ENCODE peak calls at places on chromosomes 3 and 15, in ten cellular contexts. K is PC-9, P is suprapubic skin, D is heart left ventricle, E is body of pancreas, S is SK-N-SH, L is uterus, T is tibial nerve, O is psoas muscle, H is ovary. G is an unnamed sample.

GRCh38 chr3:50473768-50474167 is 29.7 kb downstream of the CACNA2D2 start:
- DNase-seq in H (no peak), L (no peak), S (no peak), D (no peak), K (no peak), O (peak; percentile 60), E (no peak), P (no peak), T (no peak), G (no peak)

GRCh38 chr3:25527796-25528195 is 99.7 kb downstream of the RARB start:
- DNase-seq in L (no peak), K (no peak), H (no peak), P (no peak), D (no peak), S (no peak), O (no peak), E (no peak), T (no peak), G (no peak)

GRCh38 chr15:75729304-75730069 is 16.8 kb upstream of the CSPG4 start:
- DNase-seq in H (peak; percentile 31), P (no peak), D (peak; percentile 46), E (no peak), O (no peak), S (no peak), L (no peak), K (no peak), T (no peak), G (peak; percentile 29)

GRCh38 chr3:45313743-45314403 is 74.5 kb upstream of the LARS2 start:
- DNase-seq in O (no peak), H (no peak), L (no peak), S (no peak), K (no peak), P (no peak), E (no peak), T (no peak), D (no peak), G (no peak)

GRCh38 chr3:72068621-72069020 is 283.7 kb upstream of the PROK2 start:
- DNase-seq in D (no peak), O (no peak), E (no peak), K (no peak), L (no peak), H (no peak), T (no peak), S (no peak), P (no peak), G (no peak)

GRCh38 chr3:53163459-53164387 is 2.7 kb downstream of the PRKCD start:
- DNase-seq in S (no peak), H (no peak), K (no peak), O (no peak), E (no peak), D (no peak), L (no peak), T (no peak), P (no peak), G (no peak)

GRCh38 chr3:29520764-29521163 is 239.9 kb downstream of the RBMS3 start:
- DNase-seq in P (no peak), T (no peak), H (no peak), L (no peak), K (no peak), D (no peak), O (no peak), S (no peak), E (no peak), G (no peak)

GRCh38 chr15:27492021-27492621 is 521.1 kb downstream of the GABRG3 start:
- DNase-seq in E (no peak), K (no peak), P (no peak), D (no peak), H (no peak), T (no peak), L (no peak), S (no peak), O (no peak), G (peak; percentile 20)

GRCh38 chr3:114121996-114122709 is 56.7 kb downstream of the DRD3 start:
- DNase-seq in L (peak; percentile 18), E (no peak), O (no peak), S (no peak), K (no peak), D (no peak), T (no peak), H (no peak), P (no peak), G (no peak)

GRCh38 chr3:160987982-160988964 is 116.9 kb downstream of the B3GALNT1 start:
- DNase-seq in L (no peak), O (no peak), H (no peak), D (no peak), S (no peak), K (no peak), T (no peak), E (no peak), P (no peak), G (no peak)

GRCh38 chr3:177772908-177773557 is 575.8 kb upstream of the TBL1XR1 start:
- DNase-seq in T (no peak), O (no peak), S (no peak), H (no peak), D (no peak), L (no peak), E (no peak), P (no peak), K (no peak), G (no peak)

GRCh38 chr3:192772495-192772894 is 45.2 kb upstream of the FGF12 start:
- DNase-seq in P (no peak), L (no peak), E (no peak), D (no peak), T (no peak), H (no peak), S (peak; percentile 25), K (peak; percentile 53), O (no peak), G (no peak)

GRCh38 chr3:176767385-176767784 is 429.9 kb downstream of the TBL1XR1 start:
- DNase-seq in E (peak; percentile 91), H (no peak), T (no peak), P (no peak), S (no peak), K (peak; percentile 87), L (no peak), O (no peak), D (no peak), G (no peak)

GRCh38 chr3:158845748-158846350 is 44.0 kb downstream of the MFSD1 start:
- DNase-seq in D (no peak), O (no peak), E (peak; percentile 50), T (peak; percentile 18), S (peak; percentile 68), K (peak; percentile 43), P (no peak), L (no peak), H (no peak), G (peak; percentile 22)

GRCh38 chr3:189316296-189317019 is 144.7 kb downstream of the TPRG1 start:
- DNase-seq in K (peak; percentile 90), O (no peak), T (no peak), S (no peak), P (no peak), E (peak; percentile 10), D (no peak), H (no peak), L (no peak), G (no peak)

GRCh38 chr3:20064796-20065564 is 24.7 kb downstream of the KAT2B start:
- DNase-seq in O (no peak), P (no peak), L (no peak), E (no peak), S (no peak), D (no peak), K (no peak), H (no peak), T (no peak), G (peak; percentile 29)

GRCh38 chr3:20062996-20063395 is 22.8 kb downstream of the KAT2B start:
- DNase-seq in O (no peak), S (no peak), T (no peak), E (no peak), H (no peak), L (no peak), D (no peak), K (no peak), P (no peak), G (no peak)

GRCh38 chr3:20066079-20066478 is 25.8 kb downstream of the KAT2B start:
- DNase-seq in T (no peak), O (no peak), K (no peak), D (no peak), S (no peak), L (no peak), H (no peak), P (no peak), E (no peak), G (no peak)

GRCh38 chr3:20066848-20067617 is 26.8 kb downstream of the KAT2B start:
- DNase-seq in O (peak; percentile 62), E (no peak), K (no peak), H (peak; percentile 62), L (peak; percentile 64), T (no peak), D (no peak), S (no peak), P (no peak), G (no peak)

DNA sequence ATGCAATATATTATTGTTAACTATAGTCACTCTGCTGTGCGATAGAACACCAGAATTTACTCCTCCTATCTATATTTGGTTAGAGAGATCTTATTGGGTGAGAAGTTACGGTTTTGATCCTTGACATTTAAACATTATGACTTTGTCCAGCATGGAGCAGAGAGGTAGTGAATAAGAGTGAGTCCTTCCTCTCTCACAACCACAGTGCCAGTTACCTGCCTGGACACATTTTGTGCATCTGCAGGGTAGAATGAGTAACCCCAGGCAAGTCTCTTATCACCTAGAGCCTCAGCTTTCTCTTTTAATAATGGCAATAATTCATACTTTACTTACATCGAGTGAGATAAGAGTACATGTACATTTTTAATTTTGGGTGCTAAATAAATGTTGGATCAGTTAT is 24.1 kb downstream of the KAT2B start:
- DNase-seq in H (no peak), E (no peak), D (no peak), K (no peak), S (no peak), T (no peak), L (no peak), O (no peak), P (no peak), G (no peak)
- H3K4me1 ChIP-seq in H (peaks cover 10% of the 10 kb centered on the region), E (peaks cover 23% of the 10 kb centered on the region), D (peaks cover 19% of the 10 kb centered on the region), K (peaks cover 14% of the 10 kb centered on the region), S (peaks cover 3% of the 10 kb centered on the region), T (peaks cover 25% of the 10 kb centered on the region), L (no peaks in the 10 kb centered on the region), O (peaks cover 57% of the 10 kb centered on the region), P (peaks cover 67% of the 10 kb centered on the region), G (no peaks in the 10 kb centered on the region)

GRCh38 chr3:187044871-187045552 is 94.3 kb downstream of the RPL39L start:
- DNase-seq in H (no peak), P (no peak), S (peak; percentile 16), E (peak; percentile 19), K (no peak), D (peak; percentile 81), L (no peak), T (peak; percentile 40), O (no peak), G (no peak)
- TF ChIP-seq CTCF in H (no peak), P (no peak), S (peak; percentile 43), E (no peak), K (peak; percentile 17), D (no peak), L (no peak), T (no peak), O (no peak), G (peak; percentile 32)

GRCh38 chr15:45884755-45885445 is 250.1 kb downstream of the SQOR start:
- DNase-seq in P (no peak), K (no peak), E (peak; percentile 51), H (no peak), S (no peak), T (no peak), L (no peak), D (no peak), O (no peak), G (no peak)
- H3K9me3 ChIP-seq in P (no peaks in the 10 kb centered on the region), K (no peaks in the 10 kb centered on the region), E (no peaks in the 10 kb centered on the region), H (no peaks in the 10 kb centered on the region), S (no peaks in the 10 kb centered on the region), T (no peaks in the 10 kb centered on the region), L (no peaks in the 10 kb centered on the region), D (no peaks in the 10 kb centered on the region), O (no peaks in the 10 kb centered on the region), G (no peaks in the 10 kb centered on the region)

GRCh38 chr3:58098531-58098930 is 90.3 kb downstream of the FLNB start:
- DNase-seq in S (no peak), O (no peak), E (no peak), D (no peak), H (no peak), T (no peak), P (no peak), L (no peak), K (no peak), G (no peak)
- H3K4me1 ChIP-seq in S (no peaks in the 10 kb centered on the region), O (peaks cover 5% of the 10 kb centered on the region), E (peaks cover 28% of the 10 kb centered on the region), D (no peaks in the 10 kb centered on the region), H (peaks cover 6% of the 10 kb centered on the region), T (peaks cover 7% of the 10 kb centered on the region), P (peaks cover 23% of the 10 kb centered on the region), L (no peaks in the 10 kb centered on the region), K (peaks cover 7% of the 10 kb centered on the region), G (no peaks in the 10 kb centered on the region)

G was measured in BE2C.